ENCODE peak calls at places on chromosome 16, in six cellular contexts. Y, A, B, R, F and P are unnamed samples.

GRCh38 chr16:13084331-13084730 is 182.9 kb downstream of the SHISA9 start:
- DNase-seq in Y (no peak), A (no peak), B (no peak), R (no peak), F (no peak), P (no peak)

GRCh38 chr16:57721765-57722499 is 13.6 kb upstream of the KATNB1 start:
- DNase-seq in Y (no peak), A (no peak), B (no peak), R (no peak), F (no peak), P (no peak)

GRCh38 chr16:80433617-80434016 is 107.2 kb upstream of the DYNLRB2 start:
- DNase-seq in Y (no peak), A (no peak), B (no peak), R (no peak), F (no peak), P (no peak)

GRCh38 chr16:66095676-66096075 is 270.8 kb upstream of the CDH5 start:
- DNase-seq in Y (no peak), A (no peak), B (no peak), R (no peak), F (no peak), P (no peak)

GRCh38 chr16:27301236-27301861 is 12.4 kb upstream of the IL4R start:
- DNase-seq in Y (no peak), A (no peak), B (no peak), R (no peak), F (no peak), P (no peak)

GRCh38 chr16:80480664-80481063 is 60.1 kb upstream of the DYNLRB2 start:
- DNase-seq in Y (no peak), A (no peak), B (no peak), R (no peak), F (no peak), P (no peak)

GRCh38 chr16:2284001-2284770 is 16.3 kb upstream of the RNPS1 start:
- DNase-seq in Y (no peak), A (no peak), B (no peak), R (no peak), F (no peak), P (no peak)

GRCh38 chr16:88359008-88359407 is 23.8 kb upstream of the ZNF469 start:
- DNase-seq in Y (no peak), A (no peak), B (no peak), R (no peak), F (no peak), P (no peak)

GRCh38 chr16:49490321-49490705 is 116.7 kb downstream of the C16orf78 start:
- DNase-seq in Y (no peak), A (no peak), B (no peak), R (no peak), F (no peak), P (no peak)

GRCh38 chr16:29156511-29156910 is 171.7 kb downstream of the LAT start:
- DNase-seq in Y (no peak), A (no peak), B (no peak), R (no peak), F (no peak), P (no peak)

GRCh38 chr16:53504665-53505064 is 1.7 kb upstream of the AKTIP start:
- DNase-seq in Y (no peak), A (no peak), B (no peak), R (no peak), F (no peak), P (no peak)

GRCh38 chr16:47258874-47259461 is 115.2 kb upstream of the NETO2 start:
- DNase-seq in Y (no peak), A (peak), B (no peak), R (no peak), F (no peak), P (no peak)